ENCODE peak calls at places on chromosomes 7 and 10, in eight cellular contexts. One of them, this sample, is unnamed. For H3K4me1, the result is how much of the 10 kb centered on the place peaks cover.

GRCh38 chr7:44914992-44915607 is 29.8 kb upstream of the PURB start:
- DNase-seq in ovary: no peak
- DNase-seq in Panc1: no peak
- DNase-seq in RWPE2: no peak
- DNase-seq in Peyer's patch: peak
- DNase-seq in stomach: no peak
- DNase-seq in heart left ventricle: no peak
- DNase-seq in adrenal gland: no peak
- DNase-seq in this sample: no peak

GRCh38 chr7:151897201-151897711 is 20.3 kb upstream of the PRKAG2 start:
- DNase-seq in ovary: no peak
- DNase-seq in Panc1: no peak
- DNase-seq in RWPE2: no peak
- DNase-seq in Peyer's patch: no peak
- DNase-seq in stomach: peak
- DNase-seq in heart left ventricle: no peak
- DNase-seq in adrenal gland: peak
- DNase-seq in this sample: no peak

GRCh38 chr10:123550680-123551096 is 115.5 kb upstream of the GPR26 start:
- DNase-seq in ovary: no peak
- DNase-seq in Panc1: no peak
- DNase-seq in RWPE2: no peak
- DNase-seq in Peyer's patch: no peak
- DNase-seq in stomach: no peak
- DNase-seq in heart left ventricle: no peak
- DNase-seq in adrenal gland: no peak
- DNase-seq in this sample: no peak

GRCh38 chr10:124125305-124126116 is 32.1 kb upstream of the CHST15 start:
- DNase-seq in ovary: no peak
- DNase-seq in Panc1: no peak
- DNase-seq in RWPE2: no peak
- DNase-seq in Peyer's patch: no peak
- DNase-seq in stomach: no peak
- DNase-seq in heart left ventricle: no peak
- DNase-seq in adrenal gland: no peak
- DNase-seq in this sample: no peak

GRCh38 chr7:15309891-15310290 is 251.9 kb downstream of the AGMO start:
- DNase-seq in ovary: no peak
- DNase-seq in Panc1: no peak
- DNase-seq in RWPE2: no peak
- DNase-seq in Peyer's patch: no peak
- DNase-seq in stomach: no peak
- DNase-seq in heart left ventricle: no peak
- DNase-seq in adrenal gland: no peak
- DNase-seq in this sample: no peak

GRCh38 chr10:42954776-42955492 is 121.9 kb upstream of the RET start:
- DNase-seq in ovary: no peak
- DNase-seq in Panc1: no peak
- DNase-seq in RWPE2: no peak
- DNase-seq in Peyer's patch: peak
- DNase-seq in stomach: peak
- DNase-seq in heart left ventricle: peak
- DNase-seq in adrenal gland: peak
- DNase-seq in this sample: no peak

GRCh38 chr7:2978403-2978802 is 65.3 kb downstream of the CARD11 start:
- DNase-seq in ovary: no peak
- DNase-seq in Panc1: no peak
- DNase-seq in RWPE2: no peak
- DNase-seq in Peyer's patch: peak
- DNase-seq in stomach: peak
- DNase-seq in heart left ventricle: no peak
- DNase-seq in adrenal gland: peak
- DNase-seq in this sample: no peak

GRCh38 chr10:67033878-67034277 is 108.0 kb downstream of the LRRTM3 start:
- DNase-seq in ovary: no peak
- DNase-seq in Panc1: no peak
- DNase-seq in RWPE2: no peak
- DNase-seq in Peyer's patch: no peak
- DNase-seq in stomach: no peak
- DNase-seq in heart left ventricle: no peak
- DNase-seq in adrenal gland: no peak
- DNase-seq in this sample: no peak

GRCh38 chr10:132387723-132388210 is 9.2 kb upstream of the PWWP2B start:
- DNase-seq in ovary: peak
- DNase-seq in Panc1: no peak
- DNase-seq in RWPE2: peak
- DNase-seq in Peyer's patch: peak
- DNase-seq in stomach: peak
- DNase-seq in heart left ventricle: peak
- DNase-seq in adrenal gland: peak
- DNase-seq in this sample: peak

GRCh38 chr10:91756286-91756685 is 41.9 kb upstream of the TNKS2 start:
- DNase-seq in ovary: no peak
- DNase-seq in Panc1: no peak
- DNase-seq in RWPE2: no peak
- DNase-seq in Peyer's patch: no peak
- DNase-seq in stomach: no peak
- DNase-seq in heart left ventricle: no peak
- DNase-seq in adrenal gland: no peak
- DNase-seq in this sample: no peak

GRCh38 chr10:104318096-104318725 is 20.1 kb downstream of the ITPRIP start:
- DNase-seq in ovary: peak
- DNase-seq in Panc1: no peak
- DNase-seq in RWPE2: peak
- DNase-seq in Peyer's patch: peak
- DNase-seq in stomach: no peak
- DNase-seq in heart left ventricle: no peak
- DNase-seq in adrenal gland: no peak
- DNase-seq in this sample: no peak

GRCh38 chr7:154579711-154580110 is 423.2 kb downstream of the PAXIP1 start:
- DNase-seq in ovary: no peak
- DNase-seq in Panc1: no peak
- DNase-seq in RWPE2: no peak
- DNase-seq in Peyer's patch: no peak
- DNase-seq in stomach: no peak
- DNase-seq in heart left ventricle: no peak
- DNase-seq in adrenal gland: no peak
- DNase-seq in this sample: no peak

GRCh38 chr10:94324609-94325233 is 38.0 kb downstream of the NOC3L start:
- DNase-seq in ovary: no peak
- DNase-seq in Panc1: no peak
- DNase-seq in RWPE2: no peak
- DNase-seq in Peyer's patch: no peak
- DNase-seq in stomach: no peak
- DNase-seq in heart left ventricle: no peak
- DNase-seq in adrenal gland: no peak
- DNase-seq in this sample: no peak

DNA sequence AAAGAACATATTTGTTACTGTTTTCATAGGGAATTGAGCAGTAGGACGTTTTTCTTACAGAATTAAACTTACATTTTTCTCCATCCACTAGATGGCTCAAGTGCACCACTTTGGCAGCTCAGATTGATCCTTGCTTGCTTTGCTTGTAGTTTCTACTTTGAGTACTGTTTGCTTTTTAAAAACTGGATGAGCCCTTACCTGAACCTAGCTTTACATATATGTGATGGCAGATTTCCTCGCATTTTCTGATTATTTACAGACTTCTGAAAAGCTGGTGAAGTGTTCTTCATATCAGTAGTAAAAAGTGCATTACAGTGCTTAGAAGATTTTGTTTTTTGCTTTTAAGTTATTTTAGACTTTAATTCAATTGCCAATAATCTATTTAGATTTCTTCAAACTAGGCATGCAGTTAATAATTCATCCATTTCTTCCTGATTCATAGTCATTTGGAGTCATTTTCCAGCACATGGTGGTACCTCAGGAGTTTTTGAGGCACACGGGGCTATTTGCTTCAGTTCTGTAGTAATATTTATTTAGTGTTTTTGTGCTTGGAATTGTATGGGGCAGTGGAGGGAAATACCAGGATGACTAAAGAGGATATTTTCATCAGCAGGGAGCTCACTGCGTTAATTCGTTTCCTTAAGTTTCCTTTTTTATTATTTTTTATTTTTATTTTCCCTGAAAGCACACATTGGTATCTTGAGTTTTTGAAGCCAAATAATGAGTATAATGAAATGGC is 57.3 kb downstream of the MAPK8 start:
- DNase-seq in ovary: peak
- DNase-seq in Panc1: peak
- DNase-seq in RWPE2: no peak
- DNase-seq in Peyer's patch: peak
- DNase-seq in stomach: peak
- DNase-seq in heart left ventricle: no peak
- DNase-seq in adrenal gland: peak
- DNase-seq in this sample: peak
- TF ChIP-seq CTCF in ovary: peak
- TF ChIP-seq CTCF in Panc1: peak
- TF ChIP-seq CTCF in RWPE2: peak
- TF ChIP-seq CTCF in Peyer's patch: no peak
- TF ChIP-seq CTCF in stomach: no peak
- TF ChIP-seq CTCF in heart left ventricle: peak
- TF ChIP-seq CTCF in adrenal gland: peak
- TF ChIP-seq CTCF in this sample: peak

GRCh38 chr10:11150876-11151275 is 133.2 kb downstream of the CELF2 start:
- DNase-seq in ovary: no peak
- DNase-seq in Panc1: no peak
- DNase-seq in RWPE2: no peak
- DNase-seq in Peyer's patch: no peak
- DNase-seq in stomach: no peak
- DNase-seq in heart left ventricle: no peak
- DNase-seq in adrenal gland: no peak
- DNase-seq in this sample: no peak

GRCh38 chr10:11149499-11149898 is 131.8 kb downstream of the CELF2 start:
- DNase-seq in ovary: no peak
- DNase-seq in Panc1: no peak
- DNase-seq in RWPE2: no peak
- DNase-seq in Peyer's patch: peak
- DNase-seq in stomach: no peak
- DNase-seq in heart left ventricle: no peak
- DNase-seq in adrenal gland: no peak
- DNase-seq in this sample: no peak

GRCh38 chr10:11148638-11149037 is 131.0 kb downstream of the CELF2 start:
- DNase-seq in ovary: no peak
- DNase-seq in Panc1: no peak
- DNase-seq in RWPE2: no peak
- DNase-seq in Peyer's patch: no peak
- DNase-seq in stomach: no peak
- DNase-seq in heart left ventricle: no peak
- DNase-seq in adrenal gland: no peak
- DNase-seq in this sample: no peak

GRCh38 chr10:11148131-11148530 is 130.5 kb downstream of the CELF2 start:
- DNase-seq in ovary: no peak
- DNase-seq in Panc1: no peak
- DNase-seq in RWPE2: no peak
- DNase-seq in Peyer's patch: no peak
- DNase-seq in stomach: no peak
- DNase-seq in heart left ventricle: no peak
- DNase-seq in adrenal gland: no peak
- DNase-seq in this sample: peak

DNA sequence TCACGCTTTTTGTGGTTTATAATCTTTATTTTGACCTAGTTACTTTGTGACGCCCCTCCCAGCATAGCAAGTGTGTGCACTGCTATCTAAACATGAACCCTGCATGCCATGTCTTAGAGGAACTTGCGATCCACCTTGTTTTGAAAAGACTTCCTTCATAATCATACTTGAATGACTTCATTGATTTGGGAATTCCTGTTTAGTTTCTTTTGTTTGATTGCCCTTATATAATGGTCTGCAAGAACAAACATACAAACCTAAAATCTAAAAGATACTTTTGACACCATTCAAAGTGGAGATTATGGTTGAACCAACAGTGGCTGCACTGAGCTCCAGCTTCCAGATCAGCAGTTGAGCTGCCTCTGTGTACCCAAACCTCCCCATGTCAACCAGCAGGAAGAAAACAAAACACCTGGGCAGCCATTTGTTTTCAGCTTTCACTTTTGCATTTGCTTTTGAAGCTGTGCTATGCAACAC is 132.6 kb downstream of the CELF2 start:
- DNase-seq in ovary: no peak
- DNase-seq in Panc1: no peak
- DNase-seq in RWPE2: no peak
- DNase-seq in Peyer's patch: no peak
- DNase-seq in stomach: no peak
- DNase-seq in heart left ventricle: no peak
- DNase-seq in adrenal gland: no peak
- DNase-seq in this sample: no peak
- H3K4me3 ChIP-seq in ovary: no peak
- H3K4me3 ChIP-seq in Panc1: no peak
- H3K4me3 ChIP-seq in RWPE2: no peak
- H3K4me3 ChIP-seq in Peyer's patch: no peak
- H3K4me3 ChIP-seq in stomach: no peak
- H3K4me3 ChIP-seq in heart left ventricle: peak
- H3K4me3 ChIP-seq in adrenal gland: no peak
- H3K4me3 ChIP-seq in this sample: no peak

GRCh38 chr7:122136033-122136432 is 8.0 kb downstream of the AASS start:
- DNase-seq in ovary: no peak
- DNase-seq in Panc1: no peak
- DNase-seq in RWPE2: no peak
- DNase-seq in Peyer's patch: no peak
- DNase-seq in stomach: no peak
- DNase-seq in heart left ventricle: no peak
- DNase-seq in adrenal gland: no peak
- DNase-seq in this sample: no peak

GRCh38 chr7:122133477-122133876 is 10.6 kb downstream of the AASS start:
- DNase-seq in ovary: no peak
- DNase-seq in Panc1: no peak
- DNase-seq in RWPE2: no peak
- DNase-seq in Peyer's patch: no peak
- DNase-seq in stomach: no peak
- DNase-seq in heart left ventricle: no peak
- DNase-seq in adrenal gland: no peak
- DNase-seq in this sample: no peak

GRCh38 chr7:122137291-122138077 is 6.6 kb downstream of the AASS start:
- DNase-seq in ovary: no peak
- DNase-seq in Panc1: no peak
- DNase-seq in RWPE2: no peak
- DNase-seq in Peyer's patch: no peak
- DNase-seq in stomach: no peak
- DNase-seq in heart left ventricle: no peak
- DNase-seq in adrenal gland: no peak
- DNase-seq in this sample: no peak

GRCh38 chr7:122135275-122135674 is 8.8 kb downstream of the AASS start:
- DNase-seq in ovary: no peak
- DNase-seq in Panc1: no peak
- DNase-seq in RWPE2: no peak
- DNase-seq in Peyer's patch: no peak
- DNase-seq in stomach: no peak
- DNase-seq in heart left ventricle: no peak
- DNase-seq in adrenal gland: no peak
- DNase-seq in this sample: no peak

GRCh38 chr7:122136639-122137253 is 7.3 kb downstream of the AASS start:
- DNase-seq in ovary: no peak
- DNase-seq in Panc1: no peak
- DNase-seq in RWPE2: no peak
- DNase-seq in Peyer's patch: no peak
- DNase-seq in stomach: no peak
- DNase-seq in heart left ventricle: no peak
- DNase-seq in adrenal gland: no peak
- DNase-seq in this sample: no peak
- H3K4me1 ChIP-seq in ovary: under half
- H3K4me1 ChIP-seq in Panc1: under half
- H3K4me1 ChIP-seq in RWPE2: under half
- H3K4me1 ChIP-seq in Peyer's patch: under half
- H3K4me1 ChIP-seq in stomach: under half
- H3K4me1 ChIP-seq in heart left ventricle: under half
- H3K4me1 ChIP-seq in adrenal gland: under half
- H3K4me1 ChIP-seq in this sample: under half

GRCh38 chr10:5589963-5590511 is 65.3 kb downstream of the CALML3 start:
- DNase-seq in ovary: no peak
- DNase-seq in Panc1: no peak
- DNase-seq in RWPE2: no peak
- DNase-seq in Peyer's patch: no peak
- DNase-seq in stomach: no peak
- DNase-seq in heart left ventricle: no peak
- DNase-seq in adrenal gland: no peak
- DNase-seq in this sample: no peak
- TF ChIP-seq CTCF in ovary: no peak
- TF ChIP-seq CTCF in Panc1: no peak
- TF ChIP-seq CTCF in RWPE2: peak
- TF ChIP-seq CTCF in Peyer's patch: no peak
- TF ChIP-seq CTCF in stomach: no peak
- TF ChIP-seq CTCF in heart left ventricle: no peak
- TF ChIP-seq CTCF in adrenal gland: no peak
- TF ChIP-seq CTCF in this sample: no peak

This sample was measured in gastrocnemius medialis.